ENCODE peak calls at places on chromosomes 5 and 9, in four cellular contexts. W, D, Z and C are unnamed samples.

GRCh38 chr9:91659529-91660294 is 236.1 kb upstream of the NFIL3 start:
- DNase-seq in W (no peak), D (no peak), Z (no peak), C (no peak)

GRCh38 chr9:76441551-76442322 is 17.2 kb upstream of the GCNT1 start:
- DNase-seq in D (no peak), Z (no peak), W (no peak), C (no peak)

GRCh38 chr5:84487963-84488362 is 103.3 kb upstream of the EDIL3 start:
- DNase-seq in W (no peak), Z (no peak), D (no peak), C (no peak)

GRCh38 chr5:147216552-147217154 is 18.2 kb upstream of the STK32A start:
- DNase-seq in D (no peak), Z (no peak), W (no peak), C (no peak)

GRCh38 chr9:19665146-19665863 is 123.5 kb downstream of the SLC24A2 start:
- DNase-seq in W (no peak), D (no peak), Z (no peak), C (no peak)

GRCh38 chr9:130352081-130352480 is 86.5 kb downstream of the HMCN2 start:
- DNase-seq in W (no peak), D (peak; percentile 49), Z (no peak), C (no peak)

GRCh38 chr9:130681769-130682489 is 11.7 kb upstream of the EXOSC2 start:
- DNase-seq in Z (no peak), D (peak; percentile 23), W (no peak), C (no peak)

GRCh38 chr9:133954862-133955529 is 37.1 kb downstream of the VAV2 start:
- DNase-seq in Z (no peak), W (no peak), D (no peak), C (no peak)

GRCh38 chr9:71285191-71285656 is 163.8 kb upstream of the TRPM3 start:
- DNase-seq in D (peak; percentile 11), W (no peak), Z (no peak), C (no peak)

GRCh38 chr5:140358738-140359310 is 1.2 kb upstream of the SLC4A9 start:
- DNase-seq in Z (no peak), W (no peak), D (no peak), C (no peak)

GRCh38 chr5:151799407-151799806 is 27.7 kb downstream of the G3BP1 start:
- DNase-seq in Z (no peak), D (no peak), W (no peak), C (no peak)

GRCh38 chr5:133565993-133566392 is 46.3 kb downstream of the FSTL4 start:
- DNase-seq in W (no peak), D (no peak), Z (no peak), C (no peak)

GRCh38 chr5:65151632-65152031 is 330.1 kb downstream of the ADAMTS6 start:
- DNase-seq in W (no peak), Z (no peak), D (no peak), C (no peak)

GRCh38 chr5:96324708-96325107 is 108.3 kb downstream of the PCSK1 start:
- DNase-seq in Z (no peak), D (no peak), W (no peak), C (no peak)

GRCh38 chr9:105360344-105360743 is 87.5 kb upstream of the FSD1L start:
- DNase-seq in D (no peak), Z (no peak), W (no peak), C (no peak)

GRCh38 chr5:111726986-111727385 is 30.0 kb downstream of the NREP start:
- DNase-seq in W (no peak), D (no peak), Z (no peak), C (no peak)

GRCh38 chr9:135886147-135886981 is 21.0 kb downstream of the CAMSAP1 start:
- DNase-seq in Z (no peak), W (peak; percentile 4), D (no peak), C (no peak)

GRCh38 chr5:123164019-123164418 is 75.0 kb downstream of the PRDM6 start:
- DNase-seq in W (no peak), D (no peak), Z (no peak), C (no peak)

GRCh38 chr9:86253577-86253976 is 5.9 kb downstream of the C9orf153 start:
- DNase-seq in W (no peak), Z (no peak), D (no peak), C (no peak)

GRCh38 chr5:68251804-68252648 is 36.5 kb downstream of the PIK3R1 start:
- DNase-seq in Z (no peak), W (no peak), D (peak; percentile 26), C (no peak)

GRCh38 chr5:151262532-151262931 is 9.5 kb downstream of the GM2A start:
- DNase-seq in W (no peak), Z (no peak), D (no peak), C (no peak)

GRCh38 chr5:169350759-169351240 is 49.9 kb upstream of the SLIT3 start:
- DNase-seq in D (no peak), Z (peak; percentile 31), W (no peak), C (no peak)

GRCh38 chr5:115471674-115472073 is 72.9 kb downstream of the FEM1C start:
- DNase-seq in D (no peak), W (no peak), Z (no peak), C (no peak)

GRCh38 chr9:134869554-134870310 is 10.9 kb upstream of the FCN2 start:
- DNase-seq in Z (no peak), D (no peak), W (no peak), C (no peak)

GRCh38 chr9:93295031-93295430 is 111.1 kb downstream of the WNK2 start:
- DNase-seq in W (no peak), D (peak; percentile 51), Z (no peak), C (peak; percentile 16)

GRCh38 chr5:145811834-145812625 is 23.1 kb downstream of the PRELID2 start:
- DNase-seq in Z (no peak), W (no peak), D (no peak), C (no peak)

GRCh38 chr9:137224850-137225694 is at the start of gene CYSRT1:
- DNase-seq in Z (no peak), W (peak; percentile 64), D (no peak), C (no peak)

GRCh38 chr9:13817754-13818278 is 496.1 kb downstream of the NFIB start:
- DNase-seq in D (no peak), Z (no peak), W (no peak), C (no peak)

GRCh38 chr5:135086326-135086725 is 52.3 kb upstream of the PITX1 start:
- DNase-seq in Z (no peak), D (no peak), W (no peak), C (no peak)

GRCh38 chr5:31626604-31627234 is 12.2 kb upstream of the PDZD2 start:
- DNase-seq in D (no peak), Z (no peak), W (no peak), C (no peak)

GRCh38 chr9:126122901-126123616 is 203.6 kb upstream of the MVB12B start:
- DNase-seq in W (no peak), Z (no peak), D (no peak), C (no peak)

GRCh38 chr5:152514827-152515397 is 109.8 kb upstream of the NMUR2 start:
- DNase-seq in D (no peak), W (no peak), Z (no peak), C (no peak)

GRCh38 chr9:3224931-3225330 is 300.9 kb downstream of the RFX3 start:
- DNase-seq in W (no peak), D (no peak), Z (no peak), C (no peak)

GRCh38 chr9:134660407-134660806 is 18.8 kb downstream of the COL5A1 start:
- DNase-seq in D (no peak), Z (no peak), W (no peak), C (no peak)

GRCh38 chr5:177455661-177456590 is 9.3 kb downstream of the PRR7 start:
- DNase-seq in Z (peak; percentile 84), D (peak; percentile 97), W (peak; percentile 96), C (peak; percentile 96)

GRCh38 chr9:98097836-98098235 is 21.2 kb downstream of the TRIM14 start:
- DNase-seq in Z (no peak), D (peak; percentile 6), W (no peak), C (no peak)

GRCh38 chr9:849431-849830 is 7.9 kb downstream of the DMRT1 start:
- DNase-seq in W (no peak), Z (no peak), D (no peak), C (no peak)

GRCh38 chr5:176743136-176743827 is 67.1 kb upstream of the UNC5A start:
- DNase-seq in D (no peak), Z (no peak), W (no peak), C (no peak)

GRCh38 chr5:142652563-142652962 is 33.3 kb downstream of the FGF1 start:
- DNase-seq in W (no peak), D (no peak), Z (no peak), C (no peak)
- TF ChIP-seq POLR2AphosphoS5 in W (no peak), D (no peak), Z (no peak), C (no peak)

GRCh38 chr9:74950456-74950855 is 2.3 kb downstream of the C9orf40 start:
- DNase-seq in W (no peak), D (no peak), Z (no peak), C (no peak)

GRCh38 chr9:74951725-74952151 is 974 bp downstream of the C9orf40 start:
- DNase-seq in Z (no peak), W (peak; percentile 53), D (peak; percentile 55), C (no peak)

GRCh38 chr9:74951107-74951720 is 1.5 kb downstream of the C9orf40 start:
- DNase-seq in W (no peak), Z (no peak), D (no peak), C (no peak)

GRCh38 chr9:74953235-74953741 is 576 bp upstream of the C9orf40 start:
- DNase-seq in D (no peak), Z (no peak), W (no peak), C (no peak)

GRCh38 chr9:74952281-74953151 is at the start of gene C9orf40:
- DNase-seq in W (peak; percentile 91), D (peak; percentile 94), Z (peak; percentile 60), C (peak; percentile 68)
- TF ChIP-seq POLR2A in W (no peak), D (peak; percentile 57), Z (peak; percentile 66), C (peak; percentile 11)

GRCh38 chr9:6759114-6759977 is 1.6 kb downstream of the KDM4C start:
- DNase-seq in W (peak; percentile 28), D (peak; percentile 29), Z (no peak), C (peak; percentile 30)
- TF ChIP-seq POLR2AphosphoS5 in W (no peak), D (no peak), Z (no peak), C (no peak)

GRCh38 chr9:132404228-132404881 is 2.3 kb downstream of the TTF1 start:
- DNase-seq in W (no peak), Z (no peak), D (no peak), C (no peak)

GRCh38 chr9:132408521-132408920 is 1.5 kb upstream of the CFAP77 start:
- DNase-seq in D (no peak), Z (no peak), W (no peak), C (no peak)

GRCh38 chr9:132409828-132410528 is at the start of gene CFAP77:
- DNase-seq in Z (no peak), D (peak; percentile 24), W (peak; percentile 42), C (peak; percentile 64)

GRCh38 chr9:132407196-132407595 is 556 bp upstream of the TTF1 start:
- DNase-seq in W (no peak), Z (no peak), D (no peak), C (no peak)

DNA sequence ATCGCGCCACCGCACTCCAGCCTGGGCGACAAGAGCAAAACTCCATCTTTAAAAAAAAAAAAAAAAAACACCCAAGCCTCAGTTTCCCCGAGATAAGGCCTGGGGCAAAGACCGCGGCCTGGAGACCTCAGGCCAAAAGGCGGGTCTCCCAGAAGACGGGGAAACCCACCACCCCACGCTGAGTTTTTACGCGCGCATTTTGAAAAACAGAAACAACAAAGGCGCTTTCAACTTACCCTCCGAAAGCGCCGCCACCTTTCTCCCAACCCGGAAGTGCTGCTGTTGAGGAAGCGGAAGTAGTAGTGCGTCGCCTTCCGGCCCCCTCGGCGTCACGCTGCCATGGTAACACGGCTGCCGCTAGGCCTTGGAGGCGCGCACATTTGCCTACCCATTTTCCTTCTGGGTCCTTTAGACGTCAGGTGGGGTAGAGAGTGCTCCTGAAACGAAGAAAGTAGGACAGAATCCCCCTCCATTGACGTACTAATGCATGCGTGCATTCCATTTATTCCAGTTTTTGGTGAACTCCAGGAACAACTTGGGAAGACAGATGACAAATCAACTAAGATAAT is at the start of gene TTF1:
- DNase-seq in D (peak; percentile 93), W (peak; percentile 91), Z (peak; percentile 70), C (peak; percentile 80)
- TF ChIP-seq POLR2A in D (no peak), W (no peak), Z (no peak), C (peak; percentile 77)